ENCODE peak calls at places on chromosomes 3 and 15, in six cellular contexts. F is esophagus squamous epithelium, R is HCT116, C is uterus, O is stomach, X is IMR-90. D is an unnamed sample. For H3K36me3, the result is how much of the 10 kb centered on the place peaks cover.

GRCh38 chr3:120497318-120497717 is 46.5 kb upstream of the FSTL1 start:
- DNase-seq in F (no peak), R (no peak), C (no peak), O (no peak), X (peak), D (no peak)

GRCh38 chr3:71599416-71599815 is 15.9 kb upstream of the FOXP1 start:
- DNase-seq in F (no peak), R (no peak), C (no peak), O (no peak), X (peak), D (no peak)

GRCh38 chr15:63974036-63974435 is 72.2 kb downstream of the DAPK2 start:
- DNase-seq in F (no peak), R (no peak), C (no peak), O (no peak), X (no peak), D (no peak)

GRCh38 chr3:76400141-76400540 is 614.8 kb upstream of the ZNF717 start:
- DNase-seq in F (no peak), R (no peak), C (no peak), O (no peak), X (peak), D (no peak)

GRCh38 chr15:70062321-70062956 is 35.3 kb downstream of the TLE3 start:
- DNase-seq in F (no peak), R (no peak), C (peak), O (peak), X (peak), D (peak)

GRCh38 chr3:42698911-42699230 is 3.7 kb downstream of the HHATL start:
- DNase-seq in F (no peak), R (no peak), C (no peak), O (peak), X (no peak), D (peak)

GRCh38 chr15:57565326-57565725 is 26.4 kb upstream of the MYZAP start:
- DNase-seq in F (no peak), R (no peak), C (no peak), O (no peak), X (peak), D (peak)

GRCh38 chr3:13637953-13638352 is 89.0 kb downstream of the FBLN2 start:
- DNase-seq in F (no peak), R (no peak), C (no peak), O (no peak), X (no peak), D (no peak)

GRCh38 chr3:154844863-154845262 is 235.3 kb upstream of the MME start:
- DNase-seq in F (no peak), R (no peak), C (no peak), O (no peak), X (no peak), D (no peak)

GRCh38 chr3:197186887-197187588 is 111.4 kb downstream of the DLG1 start:
- DNase-seq in F (no peak), R (peak), C (peak), O (no peak), X (peak), D (no peak)

GRCh38 chr15:94412979-94413741 is 181.8 kb downstream of the MCTP2 start:
- DNase-seq in F (no peak), R (peak), C (no peak), O (no peak), X (peak), D (no peak)

GRCh38 chr3:180980612-180981011 is 8.9 kb downstream of the DNAJC19 start:
- DNase-seq in F (no peak), R (no peak), C (no peak), O (no peak), X (peak), D (no peak)

GRCh38 chr3:100005670-100006393 is 108.5 kb downstream of the FILIP1L start:
- DNase-seq in F (no peak), R (no peak), C (no peak), O (no peak), X (peak), D (no peak)

GRCh38 chr3:83953417-83954089 is 1005.2 kb upstream of the CADM2 start:
- DNase-seq in F (no peak), R (no peak), C (no peak), O (no peak), X (no peak), D (no peak)

GRCh38 chr3:175431396-175431795 is 572.3 kb downstream of the NAALADL2 start:
- DNase-seq in F (no peak), R (no peak), C (no peak), O (no peak), X (peak), D (no peak)

GRCh38 chr3:147299656-147300055 is 106.7 kb downstream of the ZIC4 start:
- DNase-seq in F (no peak), R (no peak), C (no peak), O (no peak), X (peak), D (no peak)

GRCh38 chr15:43930556-43930955 is 103.8 kb downstream of the WDR76 start:
- DNase-seq in F (no peak), R (no peak), C (no peak), O (no peak), X (no peak), D (no peak)

GRCh38 chr15:96255599-96255998 is 74.9 kb upstream of the NR2F2 start:
- DNase-seq in F (no peak), R (no peak), C (no peak), O (no peak), X (no peak), D (no peak)

GRCh38 chr3:168511428-168512014 is 415.8 kb upstream of the GOLIM4 start:
- DNase-seq in F (no peak), R (no peak), C (no peak), O (no peak), X (peak), D (no peak)

DNA sequence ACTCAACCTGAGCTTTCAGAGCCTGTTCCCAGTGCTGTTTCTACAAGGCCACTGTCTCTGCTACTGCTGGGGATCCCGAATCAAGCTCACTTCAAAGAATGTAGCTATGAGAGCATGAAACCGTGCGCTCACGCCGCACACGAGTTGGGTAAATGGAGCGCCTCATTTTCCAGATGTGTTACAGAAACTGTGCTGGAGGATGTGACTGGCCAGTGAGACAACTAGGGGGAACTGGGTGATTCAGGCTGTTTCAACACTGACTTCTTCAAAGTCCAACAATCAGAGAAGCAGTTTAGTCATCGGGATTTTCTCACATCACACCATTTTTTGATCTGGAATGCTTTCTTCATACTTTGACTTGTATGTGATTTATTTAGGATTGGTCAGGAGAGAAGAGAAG is 3.5 kb downstream of the ZNF710 start:
- DNase-seq in F (no peak), R (no peak), C (peak), O (no peak), X (peak), D (no peak)
- TF ChIP-seq POLR2A in F (no peak), R (no peak), C (no peak), O (no peak), X (peak), D (no peak)

DNA sequence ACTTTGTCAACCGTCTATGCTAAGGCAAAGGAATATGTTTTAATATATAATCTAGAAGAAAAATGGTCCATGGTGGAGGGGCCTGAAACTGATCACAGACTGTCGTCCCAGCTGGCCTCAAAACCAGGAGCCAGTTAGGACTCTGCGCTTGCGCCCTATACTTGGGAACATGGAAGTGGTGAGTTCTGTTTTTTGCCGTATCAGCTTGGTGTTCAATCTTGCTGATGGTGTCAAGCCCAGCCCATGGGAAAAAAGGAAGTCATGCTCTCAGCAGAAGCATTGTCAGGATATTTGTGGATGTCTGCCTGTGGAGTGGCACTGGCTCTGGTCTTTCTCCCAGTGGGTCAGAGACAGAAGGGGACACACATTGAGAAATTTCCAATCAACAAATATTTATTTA is 342.0 kb upstream of the CTDSPL start:
- DNase-seq in F (no peak), R (no peak), C (no peak), O (no peak), X (no peak), D (no peak)
- H3K36me3 ChIP-seq in F (under half), R (under half), C (under half), O (under half), X (under half), D (under half)

GRCh38 chr15:90400759-90401314 is 12.8 kb downstream of the IQGAP1 start:
- DNase-seq in F (peak), R (peak), C (peak), O (peak), X (peak), D (peak)
- TF ChIP-seq POLR2A in F (no peak), R (no peak), C (peak), O (no peak), X (peak), D (no peak)

GRCh38 chr15:75887178-75887577 is 16.5 kb upstream of the FBXO22 start:
- DNase-seq in F (no peak), R (no peak), C (no peak), O (no peak), X (no peak), D (no peak)

GRCh38 chr15:75884041-75884440 is 19.6 kb upstream of the FBXO22 start:
- DNase-seq in F (no peak), R (no peak), C (no peak), O (no peak), X (peak), D (no peak)
- H3K36me3 ChIP-seq in F (under half), R (under half), C (under half), O (under half), X (under half), D (under half)

GRCh38 chr3:183554377-183554776 is 1.1 kb downstream of the KLHL6 start:
- DNase-seq in F (no peak), R (no peak), C (no peak), O (no peak), X (no peak), D (no peak)
- TF ChIP-seq POLR2A in F (no peak), R (no peak), C (no peak), O (no peak), X (no peak), D (no peak)

DNA sequence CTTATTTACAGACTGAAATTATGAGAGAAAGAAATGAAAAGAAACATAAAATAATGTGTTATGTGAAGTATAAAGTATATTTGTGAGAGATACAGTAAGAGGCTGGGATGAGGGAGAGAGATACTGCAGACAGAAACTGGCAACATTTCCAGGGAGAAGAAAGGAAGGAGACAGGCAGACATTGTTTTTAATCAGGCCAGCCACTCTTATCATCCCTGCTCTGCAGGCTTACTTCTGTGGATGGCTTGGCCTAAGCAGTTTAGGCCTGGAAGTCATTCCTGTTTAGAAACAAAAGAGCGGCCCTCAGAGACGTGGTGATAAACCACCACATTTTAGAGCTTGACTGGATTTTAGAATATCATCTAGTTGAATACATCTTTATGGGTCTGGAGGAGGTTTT is 12.4 kb downstream of the PCCB start:
- DNase-seq in F (no peak), R (no peak), C (no peak), O (no peak), X (no peak), D (no peak)
- H3K36me3 ChIP-seq in F (under half), R (under half), C (under half), O (half or more), X (under half), D (under half)

DNA sequence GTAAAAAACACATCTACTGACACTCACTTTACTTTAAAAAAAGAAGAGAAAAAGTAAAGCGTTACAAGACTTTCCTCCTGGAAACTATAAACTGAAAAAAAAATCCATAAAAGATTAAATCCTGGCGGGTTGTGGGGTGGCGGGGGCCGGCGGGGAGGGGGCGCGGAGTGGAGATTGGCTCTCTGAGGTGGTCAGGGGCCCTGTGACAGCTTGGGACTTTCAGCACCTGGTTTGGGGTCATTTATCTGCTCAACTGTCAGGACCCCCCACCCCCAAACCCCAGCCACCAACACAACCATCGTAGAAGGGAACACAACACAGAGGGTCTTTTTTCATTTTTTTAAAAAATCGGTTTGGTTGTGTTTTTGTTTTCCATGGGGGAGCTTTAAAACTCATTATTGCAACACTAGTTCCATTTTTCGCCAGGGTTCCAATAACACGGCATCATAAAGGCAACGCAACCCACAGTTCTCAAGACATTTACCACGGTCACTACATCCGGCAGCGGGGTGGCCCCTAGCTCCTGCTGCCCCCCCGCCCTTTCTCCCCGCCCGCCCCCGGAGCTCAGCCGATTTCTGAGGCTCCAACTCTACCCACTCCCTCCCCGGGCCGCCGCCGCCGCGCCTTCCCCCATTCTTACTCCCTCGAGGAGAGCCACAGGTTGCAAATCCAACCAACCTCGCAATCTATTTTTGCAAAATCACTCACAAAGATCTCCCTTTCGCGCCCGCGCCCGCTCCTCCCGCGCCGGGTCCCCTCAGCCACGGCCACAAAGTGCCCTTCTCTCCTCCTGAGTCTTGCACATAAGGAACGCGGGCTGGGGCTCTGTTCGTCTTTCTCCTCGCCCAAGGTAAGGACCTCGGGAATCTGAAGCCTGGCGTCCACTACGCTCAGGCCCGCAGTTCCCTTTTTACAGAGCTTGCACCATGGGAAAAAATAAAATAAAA is 1.8 kb downstream of the BCL6 start:
- DNase-seq in F (peak), R (no peak), C (peak), O (peak), X (peak), D (peak)
- TF ChIP-seq POLR2A in F (no peak), R (no peak), C (no peak), O (peak), X (peak), D (no peak)

GRCh38 chr3:193640165-193640706 is 47.2 kb downstream of the OPA1 start:
- DNase-seq in F (no peak), R (no peak), C (no peak), O (no peak), X (no peak), D (no peak)

GRCh38 chr3:193637831-193638230 is 44.8 kb downstream of the OPA1 start:
- DNase-seq in F (no peak), R (no peak), C (no peak), O (no peak), X (no peak), D (no peak)

GRCh38 chr3:193640728-193641127 is 47.7 kb downstream of the OPA1 start:
- DNase-seq in F (no peak), R (no peak), C (no peak), O (no peak), X (peak), D (no peak)

GRCh38 chr3:193638833-193639232 is 45.8 kb downstream of the OPA1 start:
- DNase-seq in F (no peak), R (no peak), C (no peak), O (no peak), X (no peak), D (no peak)

DNA sequence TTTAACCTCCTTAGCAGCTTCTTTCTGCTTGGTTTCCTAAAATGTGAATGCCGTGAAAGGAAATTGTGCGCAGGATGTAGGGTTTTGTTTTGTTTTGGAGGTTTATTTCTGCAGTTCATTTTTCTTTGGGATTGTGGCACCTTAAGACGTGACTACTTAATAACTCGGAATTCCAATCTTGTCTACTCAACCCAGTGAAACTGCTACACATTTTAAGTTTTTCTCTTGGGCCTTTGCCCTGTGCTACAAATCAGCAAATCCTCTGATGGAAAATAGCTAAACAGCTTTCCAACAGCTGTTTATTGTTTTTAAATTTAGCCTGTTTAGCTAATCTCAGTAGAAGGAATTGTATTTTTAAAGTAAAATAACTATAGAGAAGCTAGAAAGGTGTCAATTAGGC is 48.4 kb downstream of the OPA1 start:
- DNase-seq in F (no peak), R (no peak), C (no peak), O (no peak), X (no peak), D (no peak)
- H3K36me3 ChIP-seq in F (under half), R (under half), C (under half), O (half or more), X (under half), D (under half)

GRCh38 chr3:10116928-10117327 is 1.5 kb downstream of the BRK1 start:
- DNase-seq in F (no peak), R (no peak), C (no peak), O (no peak), X (no peak), D (no peak)

GRCh38 chr3:10116138-10116460 is 624 bp downstream of the BRK1 start:
- DNase-seq in F (no peak), R (no peak), C (no peak), O (no peak), X (peak), D (no peak)

GRCh38 chr3:10119376-10119775 is 3.9 kb downstream of the BRK1 start:
- DNase-seq in F (no peak), R (no peak), C (no peak), O (no peak), X (no peak), D (no peak)

GRCh38 chr3:10121064-10121463 is 5.6 kb downstream of the BRK1 start:
- DNase-seq in F (no peak), R (no peak), C (no peak), O (no peak), X (no peak), D (no peak)

DNA sequence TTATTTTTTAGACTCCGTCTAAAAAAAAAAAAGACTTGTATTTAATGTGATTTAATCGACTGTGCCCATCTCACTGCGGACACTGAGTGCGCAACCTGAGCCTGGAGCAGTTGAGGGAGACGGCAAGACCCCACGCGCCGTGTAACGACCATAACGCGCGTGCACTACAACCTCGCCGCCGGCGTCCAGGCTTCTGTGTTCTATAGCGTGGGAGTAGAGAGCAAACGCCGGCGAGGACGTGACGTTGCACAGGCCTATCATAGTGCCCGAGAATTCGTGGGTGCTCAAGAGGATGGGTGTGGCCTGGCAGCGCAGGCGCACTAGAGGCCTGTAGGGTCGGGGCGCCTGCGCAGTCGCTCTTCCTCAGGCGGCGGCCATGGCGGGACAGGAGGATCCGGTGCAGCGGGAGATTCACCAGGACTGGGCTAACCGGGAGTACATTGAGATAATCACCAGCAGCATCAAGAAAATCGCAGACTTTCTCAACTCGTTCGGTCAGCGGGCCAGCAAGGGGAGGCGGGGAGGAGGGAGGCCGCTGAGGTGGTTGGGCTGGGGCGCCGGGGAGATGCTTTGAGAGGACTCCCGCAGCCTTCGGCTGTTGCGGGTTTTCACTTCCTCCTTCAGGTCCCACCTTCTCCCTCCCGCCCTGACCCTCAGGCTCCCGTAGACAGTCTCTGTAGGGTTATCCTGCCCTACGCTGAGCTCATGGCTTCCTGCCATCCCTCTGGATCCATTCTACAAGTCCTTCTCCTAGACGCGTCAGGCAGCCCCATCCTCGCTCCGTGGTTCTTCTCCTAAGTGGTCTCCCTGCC is at the start of gene BRK1:
- DNase-seq in F (peak), R (peak), C (peak), O (peak), X (peak), D (peak)
- TF ChIP-seq POLR2A in F (peak), R (peak), C (peak), O (peak), X (peak), D (peak)

D was measured in breast epithelium.